ENCODE peak calls at places on chromosomes 2 and 18, in four cellular contexts. Z, R, P and Y are unnamed samples.

GRCh38 chr2:124586210-124586609 is 561.1 kb downstream of the CNTNAP5 start:
- DNase-seq in Z (no peak), R (no peak), P (no peak), Y (no peak)

GRCh38 chr2:176873403-176873802 is 339.2 kb upstream of the HNRNPA3 start:
- DNase-seq in Z (no peak), R (no peak), P (no peak), Y (peak)

GRCh38 chr2:76599732-76600368 is 889.1 kb upstream of the GCFC2 start:
- DNase-seq in Z (no peak), R (peak), P (peak), Y (peak)

GRCh38 chr18:70188113-70188512 is 17.4 kb downstream of the RTTN start:
- DNase-seq in Z (no peak), R (no peak), P (no peak), Y (no peak)

GRCh38 chr2:204877691-204878090 is 332.4 kb downstream of the PARD3B start:
- DNase-seq in Z (no peak), R (no peak), P (no peak), Y (no peak)

GRCh38 chr2:22521620-22522019 is 863.4 kb upstream of the KLHL29 start:
- DNase-seq in Z (no peak), R (no peak), P (no peak), Y (no peak)

GRCh38 chr2:96727431-96727830 is 12.4 kb downstream of the LMAN2L start:
- DNase-seq in Z (no peak), R (no peak), P (no peak), Y (no peak)

GRCh38 chr2:128291161-128291843 is 27.4 kb downstream of the HS6ST1 start:
- DNase-seq in Z (no peak), R (no peak), P (no peak), Y (peak)

GRCh38 chr2:147763861-147764260 is 81.0 kb upstream of the ACVR2A start:
- DNase-seq in Z (no peak), R (no peak), P (no peak), Y (no peak)

GRCh38 chr2:74201596-74201995 is 3.2 kb downstream of the MTHFD2 start:
- DNase-seq in Z (no peak), R (no peak), P (peak), Y (no peak)

GRCh38 chr2:177880278-177880677 is 192.3 kb downstream of the PDE11A start:
- DNase-seq in Z (no peak), R (no peak), P (no peak), Y (no peak)

GRCh38 chr18:6775237-6775636 is 45.7 kb downstream of the ARHGAP28 start:
- DNase-seq in Z (no peak), R (no peak), P (no peak), Y (no peak)

GRCh38 chr2:170214309-170214902 is 36.5 kb downstream of the MYO3B start:
- DNase-seq in Z (no peak), R (no peak), P (no peak), Y (no peak)

GRCh38 chr2:44135307-44135706 is 33.4 kb upstream of the PPM1B start:
- DNase-seq in Z (no peak), R (no peak), P (no peak), Y (no peak)

GRCh38 chr2:96115631-96116423 is 544 bp downstream of the ADRA2B start:
- DNase-seq in Z (peak), R (no peak), P (no peak), Y (no peak)

GRCh38 chr2:120712180-120712678 is 23.4 kb upstream of the GLI2 start:
- DNase-seq in Z (no peak), R (no peak), P (peak), Y (no peak)

GRCh38 chr2:152549428-152549827 is 167.8 kb downstream of the PRPF40A start:
- DNase-seq in Z (no peak), R (no peak), P (peak), Y (no peak)

GRCh38 chr18:21741511-21742322 is 1.1 kb downstream of the MIB1 start:
- DNase-seq in Z (no peak), R (peak), P (no peak), Y (peak)

GRCh38 chr2:99337931-99338580 is 867 bp downstream of the EIF5B start:
- DNase-seq in Z (no peak), R (peak), P (peak), Y (peak)

GRCh38 chr2:101200714-101201113 is 49.5 kb upstream of the TBC1D8 start:
- DNase-seq in Z (no peak), R (no peak), P (no peak), Y (no peak)

GRCh38 chr2:136060401-136060940 is 57.5 kb downstream of the CXCR4 start:
- DNase-seq in Z (no peak), R (no peak), P (no peak), Y (no peak)

GRCh38 chr18:66393463-66393862 is 210.4 kb downstream of the CDH19 start:
- DNase-seq in Z (no peak), R (no peak), P (no peak), Y (peak)

GRCh38 chr2:120600335-120600734 is 135.3 kb upstream of the GLI2 start:
- DNase-seq in Z (no peak), R (no peak), P (no peak), Y (no peak)

GRCh38 chr18:50170004-50170403 is 24.9 kb downstream of the MYO5B start:
- DNase-seq in Z (no peak), R (no peak), P (no peak), Y (no peak)